ENCODE peak calls at places on chromosome 7, in six cellular contexts. Y, W, X, D, C and I are unnamed samples.

GRCh38 chr7:114889646-114890285 is 32.1 kb upstream of the MDFIC start:
- DNase-seq in C (no peak), D (no peak), Y (no peak), X (peak), W (no peak), I (no peak)

GRCh38 chr7:73595358-73595757 is 17.0 kb upstream of the TBL2 start:
- DNase-seq in C (no peak), X (no peak), W (no peak), Y (no peak), D (no peak), I (no peak)

GRCh38 chr7:117470777-117471176 is 9.0 kb upstream of the CFTR start:
- DNase-seq in D (no peak), Y (no peak), X (no peak), C (peak), W (no peak), I (no peak)

GRCh38 chr7:90178592-90179279 is 24.5 kb downstream of the STEAP1 start:
- DNase-seq in Y (no peak), C (peak), X (peak), D (no peak), W (no peak), I (no peak)

GRCh38 chr7:79593819-79594218 is 140.4 kb upstream of the MAGI2 start:
- DNase-seq in Y (no peak), D (no peak), W (no peak), C (no peak), X (no peak), I (no peak)

GRCh38 chr7:45709168-45710034 is 135.2 kb downstream of the ADCY1 start:
- DNase-seq in Y (no peak), C (no peak), D (no peak), X (no peak), W (no peak), I (no peak)

GRCh38 chr7:28686418-28686800 is 271.7 kb downstream of the TRIL start:
- DNase-seq in Y (no peak), D (no peak), X (no peak), C (no peak), W (no peak), I (no peak)

GRCh38 chr7:44042221-44042620 is 2.3 kb upstream of the DBNL start:
- DNase-seq in Y (no peak), C (no peak), X (no peak), W (no peak), D (no peak), I (no peak)

GRCh38 chr7:128791121-128791967 is 424 bp upstream of the CCDC136 start:
- DNase-seq in Y (peak), D (no peak), C (no peak), X (no peak), W (peak), I (peak)

GRCh38 chr7:32152576-32152975 is 82.4 kb upstream of the PDE1C start:
- DNase-seq in Y (no peak), W (no peak), X (no peak), C (no peak), D (no peak), I (no peak)

GRCh38 chr7:152914014-152914844 is 154.7 kb downstream of the ACTR3B start:
- DNase-seq in Y (no peak), X (no peak), D (no peak), W (no peak), C (no peak), I (no peak)

GRCh38 chr7:80232969-80233724 is 98.5 kb downstream of the GNAI1 start:
- DNase-seq in W (no peak), Y (no peak), X (peak), D (no peak), C (no peak), I (no peak)

GRCh38 chr7:46257766-46258448 is 336.8 kb upstream of the IGFBP3 start:
- DNase-seq in D (no peak), X (no peak), C (no peak), W (no peak), Y (no peak), I (no peak)

GRCh38 chr7:124765401-124766352 is at the start of gene GPR37:
- DNase-seq in W (peak), X (no peak), C (no peak), Y (peak), D (peak), I (peak)

GRCh38 chr7:99393363-99394187 is 14.8 kb downstream of the PDAP1 start:
- DNase-seq in W (no peak), D (peak), C (no peak), X (no peak), Y (peak), I (no peak)

GRCh38 chr7:66800591-66800990 is 60.1 kb downstream of the RABGEF1 start:
- DNase-seq in D (no peak), W (no peak), C (no peak), Y (no peak), X (no peak), I (no peak)

GRCh38 chr7:37915438-37915837 is 1.2 kb downstream of the SFRP4 start:
- DNase-seq in Y (no peak), C (no peak), W (no peak), X (no peak), D (no peak), I (no peak)

GRCh38 chr7:155270876-155271275 is 26.8 kb upstream of the INSIG1 start:
- DNase-seq in D (no peak), C (no peak), X (no peak), W (no peak), Y (no peak), I (no peak)

GRCh38 chr7:12436126-12436525 is 32.5 kb upstream of the VWDE start:
- DNase-seq in D (no peak), C (no peak), Y (no peak), W (no peak), X (no peak), I (no peak)

GRCh38 chr7:74292757-74293576 is 3.8 kb downstream of the CLIP2 start:
- DNase-seq in C (no peak), W (no peak), X (peak), Y (peak), D (no peak), I (no peak)

GRCh38 chr7:74183142-74183541 is 9.0 kb downstream of the EIF4H start:
- DNase-seq in C (no peak), D (no peak), W (no peak), Y (no peak), X (no peak), I (no peak)

GRCh38 chr7:82325416-82325815 is 118.2 kb downstream of the CACNA2D1 start:
- DNase-seq in D (no peak), C (no peak), X (no peak), W (no peak), Y (no peak), I (no peak)

GRCh38 chr7:24685706-24686105 is 71.6 kb downstream of the GSDME start:
- DNase-seq in X (no peak), W (no peak), C (no peak), Y (no peak), D (no peak), I (no peak)

GRCh38 chr7:1940402-1940786 is 270.3 kb downstream of the ELFN1 start:
- DNase-seq in C (peak), D (no peak), Y (peak), W (peak), X (no peak), I (peak)
- TF ChIP-seq POLR2A in C (peak), D (no peak), Y (no peak), W (peak), X (no peak), I (peak)

GRCh38 chr7:157719705-157720655 is 383.2 kb downstream of the DNAJB6 start:
- DNase-seq in Y (no peak), W (no peak), D (no peak), X (no peak), C (no peak), I (no peak)
- TF ChIP-seq TAF1 in Y (no peak), W (no peak), D (no peak), X (no peak), C (no peak), I (no peak)

DNA sequence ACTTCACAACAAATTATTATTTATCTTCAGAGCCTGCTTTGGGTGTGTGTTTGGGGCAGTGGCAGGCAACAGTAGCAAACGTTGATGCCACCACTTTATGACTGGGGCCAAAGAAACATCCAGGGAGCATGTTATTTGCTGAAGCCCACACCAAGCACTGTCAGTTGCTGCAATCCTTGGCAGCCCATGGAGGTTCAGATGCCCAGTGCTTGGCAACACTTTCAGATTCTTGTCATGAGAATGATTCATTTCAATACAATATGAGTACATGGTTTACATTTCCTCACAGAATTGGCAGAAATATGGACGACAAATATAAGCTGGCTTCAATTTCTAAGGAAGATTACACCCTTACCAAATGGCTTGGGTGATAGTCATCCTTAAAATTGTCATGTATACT is 46.5 kb upstream of the GLI3 start:
- DNase-seq in X (no peak), C (no peak), W (no peak), D (no peak), Y (no peak), I (no peak)
- TF ChIP-seq POLR2AphosphoS5 in X (no peak), C (no peak), W (no peak), D (no peak), Y (no peak), I (no peak)

GRCh38 chr7:23043441-23043840 is 29.5 kb upstream of the HYCC1 start:
- DNase-seq in C (no peak), X (no peak), D (no peak), W (no peak), Y (peak), I (no peak)
- TF ChIP-seq POLR2A in C (no peak), X (no peak), D (no peak), W (no peak), Y (no peak), I (no peak)

DNA sequence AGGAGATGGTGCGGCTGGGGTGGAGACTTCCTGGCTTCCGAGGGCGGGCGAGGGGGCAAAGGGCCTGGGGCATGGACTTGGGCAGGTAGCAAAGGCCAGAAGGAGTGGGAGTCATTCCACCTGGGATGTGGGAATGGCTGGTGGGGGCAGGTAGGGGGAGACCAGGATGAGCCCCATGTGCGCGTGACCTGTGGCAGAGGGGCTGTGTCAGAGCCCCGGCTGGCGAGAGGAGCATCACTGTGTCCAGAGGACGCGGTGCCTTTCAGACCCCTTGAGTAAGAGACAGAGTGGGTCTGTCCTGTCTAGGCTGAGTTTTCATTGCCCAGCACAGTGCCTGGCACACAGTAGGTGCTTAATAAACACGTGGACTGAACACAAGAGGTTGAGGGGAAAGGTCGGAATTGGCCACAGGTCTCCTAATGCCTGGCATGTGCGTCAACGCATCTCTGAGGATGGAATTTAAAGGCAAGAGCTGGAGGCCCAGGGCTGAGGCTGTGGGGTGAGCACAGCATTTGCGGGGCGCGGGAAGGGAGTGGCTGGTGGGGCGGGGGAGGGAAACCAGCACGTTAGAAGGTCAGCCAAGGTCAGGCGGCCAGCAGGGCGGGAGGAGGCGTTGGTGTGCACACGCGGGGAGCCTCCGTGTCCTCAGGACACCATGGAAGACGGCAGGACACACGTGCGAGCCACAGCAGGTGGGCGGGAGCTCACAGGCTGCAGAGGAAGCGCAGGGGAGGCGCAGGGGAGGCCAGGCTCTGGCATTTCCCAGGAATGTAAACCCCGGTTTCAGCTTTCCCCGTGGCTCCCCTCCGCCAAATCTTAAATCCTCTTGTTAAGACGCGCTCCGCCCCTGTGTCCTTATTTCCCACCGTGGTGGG is 51.8 kb downstream of the CUX1 start:
- DNase-seq in W (no peak), X (no peak), Y (peak), D (no peak), C (no peak), I (no peak)
- TF ChIP-seq TAF1 in W (no peak), X (no peak), Y (no peak), D (no peak), C (no peak), I (no peak)